ENCODE peak calls at places on chromosomes 12 and 14, in seven cellular contexts. G, S, H, A, Z, T and Q are unnamed samples.

GRCh38 chr12:57148469-57149308 is 1.3 kb upstream of the LRP1-AS start:
- DNase-seq in S (peak; percentile 88), A (no peak), G (no peak), T (peak; percentile 86), H (peak; percentile 92), Z (no peak), Q (peak; percentile 83)

GRCh38 chr12:50220357-50221061 is 53.3 kb upstream of the CERS5 start:
- DNase-seq in S (no peak), T (no peak), G (peak; percentile 59), Z (peak; percentile 44), A (no peak), H (peak; percentile 65), Q (peak; percentile 77)

GRCh38 chr12:34396861-34397590 is 374.7 kb downstream of the ALG10 start:
- DNase-seq in S (peak; percentile 44), Z (no peak), A (no peak), T (peak; percentile 5), G (no peak), H (no peak), Q (no peak)

GRCh38 chr12:116365606-116366455 is 88.3 kb upstream of the MED13L start:
- DNase-seq in Z (no peak), A (no peak), G (no peak), S (no peak), H (no peak), T (no peak), Q (no peak)

GRCh38 chr14:99730876-99731351 is 46.8 kb downstream of the CYP46A1 start:
- DNase-seq in T (peak; percentile 14), Z (no peak), S (peak; percentile 75), A (no peak), G (no peak), H (no peak), Q (no peak)

GRCh38 chr14:22099942-22100763 is 426.5 kb upstream of the OR4E1 start:
- DNase-seq in Z (peak; percentile 54), G (peak; percentile 70), T (peak; percentile 76), A (no peak), S (peak; percentile 68), H (peak; percentile 27), Q (peak; percentile 9)

GRCh38 chr12:122533841-122534240 is 6.8 kb downstream of the KNTC1 start:
- DNase-seq in T (no peak), G (no peak), H (no peak), Z (no peak), A (no peak), S (no peak), Q (no peak)

GRCh38 chr12:115467531-115467930 is 783.6 kb upstream of the TBX3 start:
- DNase-seq in G (no peak), T (no peak), Z (no peak), A (no peak), H (no peak), S (no peak), Q (peak; percentile 32)

GRCh38 chr12:106586803-106587684 is 4.2 kb downstream of the RFX4 start:
- DNase-seq in S (peak; percentile 66), H (no peak), T (no peak), A (peak; percentile 25), Z (no peak), G (no peak), Q (no peak)

GRCh38 chr12:95784286-95784685 is 6.3 kb downstream of the NTN4 start:
- DNase-seq in T (no peak), S (no peak), Z (no peak), A (no peak), G (no peak), H (peak; percentile 72), Q (peak; percentile 61)

GRCh38 chr12:75725505-75726120 is 214.2 kb upstream of the KRR1 start:
- DNase-seq in S (no peak), H (peak; percentile 88), Z (no peak), G (peak; percentile 23), T (no peak), A (peak; percentile 67), Q (peak; percentile 71)

GRCh38 chr12:644818-645552 is 18.3 kb downstream of the NINJ2 start:
- DNase-seq in H (no peak), A (peak; percentile 71), Z (no peak), S (no peak), T (no peak), G (peak; percentile 71), Q (peak; percentile 39)

GRCh38 chr12:127008758-127009403 is 1258.1 kb upstream of the TMEM132C start:
- DNase-seq in G (no peak), H (no peak), A (no peak), Z (no peak), T (no peak), S (no peak), Q (no peak)

GRCh38 chr12:52029686-52030085 is 21.6 kb upstream of the NR4A1 start:
- DNase-seq in S (peak; percentile 74), G (no peak), H (no peak), Z (no peak), T (no peak), A (no peak), Q (peak; percentile 73)

GRCh38 chr14:70188292-70188607 is 501 bp downstream of the SLC8A3 start:
- DNase-seq in Z (no peak), H (no peak), T (no peak), S (no peak), A (no peak), G (no peak), Q (peak; percentile 13)

GRCh38 chr12:117007618-117008017 is 91.6 kb downstream of the TESC start:
- DNase-seq in Z (no peak), S (no peak), G (no peak), H (no peak), T (no peak), A (no peak), Q (no peak)

GRCh38 chr12:128914908-128915563 is 61.8 kb downstream of the GLT1D1 start:
- DNase-seq in S (no peak), H (no peak), G (peak; percentile 86), Z (no peak), A (no peak), T (no peak), Q (no peak)

GRCh38 chr14:70707138-70708038 is 65.7 kb downstream of the TTC9 start:
- DNase-seq in T (no peak), G (no peak), Z (no peak), H (peak; percentile 42), S (peak; percentile 70), A (no peak), Q (peak; percentile 67)

GRCh38 chr12:119446459-119446858 is 111.9 kb downstream of the CCDC60 start:
- DNase-seq in G (no peak), S (no peak), T (no peak), Z (no peak), H (peak; percentile 2), A (no peak), Q (no peak)

GRCh38 chr12:3129301-3130052 is 52.3 kb downstream of the TSPAN9 start:
- DNase-seq in G (peak; percentile 37), Z (no peak), S (no peak), T (no peak), H (peak; percentile 75), A (no peak), Q (peak; percentile 71)

GRCh38 chr14:90381999-90382451 is 14.8 kb upstream of the CALM1 start:
- DNase-seq in T (peak; percentile 48), H (no peak), A (peak; percentile 76), G (no peak), Z (peak; percentile 13), S (peak; percentile 75), Q (no peak)

GRCh38 chr12:80902711-80903110 is 35.0 kb downstream of the LIN7A start:
- DNase-seq in A (no peak), Z (no peak), H (no peak), T (no peak), S (no peak), G (no peak), Q (no peak)

GRCh38 chr14:103382375-103382774 is 2.8 kb upstream of the MARK3 start:
- DNase-seq in T (no peak), Z (no peak), A (no peak), S (no peak), H (peak; percentile 82), G (no peak), Q (peak; percentile 83)

GRCh38 chr14:22627506-22628263 is 16.5 kb downstream of the OR6J1 start:
- DNase-seq in H (no peak), G (no peak), A (no peak), Z (no peak), S (no peak), T (no peak), Q (no peak)

GRCh38 chr14:102768223-102769048 is 8.8 kb upstream of the TRAF3 start:
- DNase-seq in S (peak; percentile 73), T (no peak), Z (no peak), H (no peak), G (peak; percentile 75), A (no peak), Q (no peak)

GRCh38 chr12:106145539-106146447 is 7.0 kb upstream of the NUAK1 start:
- DNase-seq in S (no peak), H (no peak), Z (no peak), T (no peak), A (no peak), G (peak; percentile 89), Q (peak; percentile 51)

GRCh38 chr12:130826151-130826801 is 12.8 kb downstream of the STX2 start:
- DNase-seq in G (no peak), A (no peak), T (no peak), S (peak; percentile 79), H (peak; percentile 82), Z (peak; percentile 77), Q (peak; percentile 72)

GRCh38 chr12:132249747-132250478 is 79.5 kb downstream of the GALNT9 start:
- DNase-seq in S (peak; percentile 65), H (no peak), G (no peak), A (no peak), T (no peak), Z (no peak), Q (no peak)

GRCh38 chr14:79275367-79275655 is 936.0 kb downstream of the DIO2 start:
- DNase-seq in Z (no peak), H (no peak), S (no peak), T (no peak), G (no peak), A (peak; percentile 67), Q (no peak)

GRCh38 chr12:63822352-63822751 is 22.1 kb upstream of the SRGAP1 start:
- DNase-seq in S (no peak), T (no peak), Z (no peak), A (no peak), H (peak; percentile 58), G (no peak), Q (peak; percentile 86)

GRCh38 chr14:61192970-61193369 is 88.2 kb downstream of the TMEM30B start:
- DNase-seq in H (peak; percentile 30), G (no peak), A (no peak), Z (no peak), S (no peak), T (no peak), Q (peak; percentile 87)

GRCh38 chr12:39343665-39344064 is 99.3 kb downstream of the KIF21A start:
- DNase-seq in A (no peak), G (no peak), Z (no peak), S (no peak), H (no peak), T (no peak), Q (no peak)

GRCh38 chr12:105928436-105928835 is 210.3 kb downstream of the NUAK1 start:
- DNase-seq in S (peak; percentile 92), T (no peak), A (no peak), Z (no peak), H (no peak), G (no peak), Q (no peak)

GRCh38 chr12:1803736-1804135 is 16.6 kb upstream of the LRTM2 start:
- DNase-seq in Z (no peak), S (no peak), T (peak; percentile 9), G (no peak), A (no peak), H (no peak), Q (no peak)

GRCh38 chr12:115570271-115570777 is 707.2 kb downstream of the MED13L start:
- DNase-seq in S (no peak), H (peak; percentile 15), A (no peak), Z (no peak), G (no peak), T (no peak), Q (peak; percentile 47)

GRCh38 chr12:45183263-45183662 is 32.6 kb upstream of the ANO6 start:
- DNase-seq in Z (no peak), G (no peak), H (peak; percentile 7), T (no peak), S (no peak), A (no peak), Q (peak; percentile 37)

GRCh38 chr12:19915392-19916192 is 452.7 kb upstream of the PDE3A start:
- DNase-seq in Z (no peak), T (no peak), S (no peak), A (no peak), G (peak; percentile 69), H (peak; percentile 53), Q (peak; percentile 60)

GRCh38 chr12:88493651-88494050 is 86.6 kb downstream of the KITLG start:
- DNase-seq in S (no peak), G (no peak), Z (no peak), A (no peak), T (no peak), H (peak; percentile 90), Q (peak; percentile 89)